ENCODE peak calls at places on chromosomes 6 and 20, in four cellular contexts. K, J, B and P are unnamed samples.

GRCh38 chr6:3825851-3826581 is 23.2 kb upstream of the FAM50B start:
- DNase-seq in K (peak; percentile 100), J (no peak), B (peak; percentile 93), P (peak; percentile 99)

GRCh38 chr6:139881728-139882211 is 507.3 kb upstream of the CITED2 start:
- DNase-seq in K (peak; percentile 38), J (peak; percentile 39), B (no peak), P (peak; percentile 56)

GRCh38 chr20:62805711-62806382 is 1.2 kb downstream of the OGFR start:
- DNase-seq in K (no peak), J (no peak), B (no peak), P (no peak)

GRCh38 chr20:34201531-34201930 is 39.7 kb upstream of the ASIP start:
- DNase-seq in K (no peak), J (no peak), B (no peak), P (no peak)

GRCh38 chr6:110097443-110097842 is 82.0 kb downstream of the WASF1 start:
- DNase-seq in K (no peak), J (no peak), B (no peak), P (no peak)

GRCh38 chr20:63737690-63737939 is 1.2 kb downstream of the LIME1 start:
- DNase-seq in K (no peak), J (no peak), B (no peak), P (no peak)

GRCh38 chr6:91697010-91697694 is 1110.3 kb upstream of the MAP3K7 start:
- DNase-seq in K (no peak), J (no peak), B (no peak), P (peak; percentile 62)

GRCh38 chr6:138590796-138591709 is 91.8 kb upstream of the NHSL1 start:
- DNase-seq in K (peak; percentile 64), J (peak; percentile 62), B (peak; percentile 53), P (peak; percentile 75)

GRCh38 chr6:112331306-112331705 is 15.8 kb upstream of the RFPL4B start:
- DNase-seq in K (peak; percentile 44), J (no peak), B (no peak), P (no peak)

GRCh38 chr6:134508862-134509498 is 191.1 kb upstream of the SGK1 start:
- DNase-seq in K (no peak), J (no peak), B (no peak), P (no peak)

GRCh38 chr6:35581633-35582032 is 68.9 kb upstream of the TULP1 start:
- DNase-seq in K (peak; percentile 63), J (no peak), B (no peak), P (no peak)

GRCh38 chr20:63785646-63786255 is 45.3 kb downstream of the ZBTB46 start:
- DNase-seq in K (no peak), J (no peak), B (no peak), P (no peak)

GRCh38 chr6:39226606-39227300 is 2.5 kb downstream of the KCNK5 start:
- DNase-seq in K (no peak), J (no peak), B (no peak), P (no peak)

GRCh38 chr6:81897793-81898192 is 145.3 kb upstream of the TENT5A start:
- DNase-seq in K (no peak), J (no peak), B (no peak), P (no peak)

GRCh38 chr6:43074847-43075741 is 1.0 kb upstream of the PTK7 start:
- DNase-seq in K (peak; percentile 57), J (peak; percentile 21), B (no peak), P (no peak)

GRCh38 chr6:28683945-28684538 is 158.4 kb downstream of the GPX5 start:
- DNase-seq in K (peak; percentile 30), J (no peak), B (peak; percentile 34), P (peak; percentile 63)

GRCh38 chr6:117446851-117447250 is 21.1 kb upstream of the ROS1 start:
- DNase-seq in K (peak; percentile 78), J (no peak), B (no peak), P (peak; percentile 3)

GRCh38 chr6:169213814-169214520 is 39.7 kb downstream of the THBS2 start:
- DNase-seq in K (peak; percentile 23), J (no peak), B (no peak), P (no peak)

GRCh38 chr6:141451508-141452353 is 681.0 kb upstream of the GJE1 start:
- DNase-seq in K (peak; percentile 87), J (no peak), B (no peak), P (peak; percentile 80)

GRCh38 chr20:41848180-41848579 is 230.0 kb upstream of the CHD6 start:
- DNase-seq in K (no peak), J (no peak), B (no peak), P (peak; percentile 15)

GRCh38 chr20:25000268-25000801 is 7.8 kb upstream of the APMAP start:
- DNase-seq in K (peak; percentile 75), J (no peak), B (peak; percentile 73), P (peak; percentile 59)

GRCh38 chr20:19692100-19692499 is 66.0 kb upstream of the RIN2 start:
- DNase-seq in K (peak; percentile 65), J (no peak), B (no peak), P (peak; percentile 60)

GRCh38 chr6:89379281-89379680 is 26.8 kb upstream of the UBE2J1 start:
- DNase-seq in K (no peak), J (no peak), B (no peak), P (no peak)

GRCh38 chr6:165231177-165231576 is 78.2 kb downstream of the C6orf118 start:
- DNase-seq in K (no peak), J (no peak), B (no peak), P (no peak)

GRCh38 chr6:109224994-109225393 is 129.7 kb downstream of the CEP57L1 start:
- DNase-seq in K (no peak), J (no peak), B (no peak), P (no peak)

GRCh38 chr6:2848851-2849250 is 7.2 kb upstream of the SERPINB1 start:
- DNase-seq in K (no peak), J (peak; percentile 85), B (no peak), P (peak; percentile 38)

GRCh38 chr6:49839162-49839561 is 27.2 kb downstream of the CRISP1 start:
- DNase-seq in K (no peak), J (no peak), B (no peak), P (no peak)

GRCh38 chr6:109826551-109826950 is 135.5 kb downstream of the FIG4 start:
- DNase-seq in K (no peak), J (no peak), B (no peak), P (no peak)

GRCh38 chr6:14739830-14740229 is 506.0 kb upstream of the JARID2 start:
- DNase-seq in K (no peak), J (no peak), B (no peak), P (no peak)

GRCh38 chr6:148987982-148988381 is 241.2 kb downstream of the UST start:
- DNase-seq in K (no peak), J (no peak), B (no peak), P (no peak)

GRCh38 chr6:154805288-154805911 is 72.2 kb downstream of the SCAF8 start:
- DNase-seq in K (peak; percentile 35), J (no peak), B (no peak), P (peak; percentile 33)

GRCh38 chr20:63695419-63696310 is 787 bp upstream of the TNFRSF6B start:
- DNase-seq in K (no peak), J (no peak), B (peak; percentile 64), P (no peak)

GRCh38 chr20:5073154-5074049 is 46.4 kb downstream of the PCNA start:
- DNase-seq in K (peak; percentile 61), J (peak; percentile 40), B (peak; percentile 94), P (peak; percentile 67)